ENCODE peak calls at places on chromosomes 12 and 14, in eight cellular contexts. One of them, this sample, is unnamed.

GRCh38 chr14:35155962-35156361 is 33.6 kb downstream of the PRORP start:
- DNase-seq in coronary artery: no peak
- DNase-seq in PC-9: no peak
- DNase-seq in pancreas: no peak
- DNase-seq in AG04450: peak; percentile 15
- DNase-seq in GM12865: peak; percentile 59
- DNase-seq in heart right ventricle: no peak
- DNase-seq in MM.1S: no peak
- DNase-seq in this sample: no peak

GRCh38 chr14:75373133-75373532 is 54.7 kb upstream of the JDP2 start:
- DNase-seq in coronary artery: no peak
- DNase-seq in PC-9: no peak
- DNase-seq in pancreas: no peak
- DNase-seq in AG04450: no peak
- DNase-seq in GM12865: no peak
- DNase-seq in heart right ventricle: no peak
- DNase-seq in MM.1S: no peak
- DNase-seq in this sample: no peak

GRCh38 chr14:69346710-69347109 is 51.4 kb downstream of the ERH start:
- DNase-seq in coronary artery: no peak
- DNase-seq in PC-9: no peak
- DNase-seq in pancreas: peak; percentile 42
- DNase-seq in AG04450: no peak
- DNase-seq in GM12865: no peak
- DNase-seq in heart right ventricle: peak; percentile 24
- DNase-seq in MM.1S: no peak
- DNase-seq in this sample: no peak

GRCh38 chr12:71551529-71551928 is 111.9 kb downstream of the LGR5 start:
- DNase-seq in coronary artery: no peak
- DNase-seq in PC-9: no peak
- DNase-seq in pancreas: no peak
- DNase-seq in AG04450: no peak
- DNase-seq in GM12865: no peak
- DNase-seq in heart right ventricle: no peak
- DNase-seq in MM.1S: no peak
- DNase-seq in this sample: peak; percentile 20

GRCh38 chr12:62711626-62712305 is 223.2 kb downstream of the PPM1H start:
- DNase-seq in coronary artery: no peak
- DNase-seq in PC-9: no peak
- DNase-seq in pancreas: no peak
- DNase-seq in AG04450: no peak
- DNase-seq in GM12865: no peak
- DNase-seq in heart right ventricle: no peak
- DNase-seq in MM.1S: no peak
- DNase-seq in this sample: no peak

GRCh38 chr14:62691613-62692489 is 353.4 kb downstream of the KCNH5 start:
- DNase-seq in coronary artery: no peak
- DNase-seq in PC-9: peak; percentile 95
- DNase-seq in pancreas: peak; percentile 41
- DNase-seq in AG04450: peak; percentile 88
- DNase-seq in GM12865: no peak
- DNase-seq in heart right ventricle: no peak
- DNase-seq in MM.1S: no peak
- DNase-seq in this sample: peak; percentile 25

GRCh38 chr12:92145481-92145730 is 240 bp downstream of the BTG1 start:
- DNase-seq in coronary artery: peak; percentile 77
- DNase-seq in PC-9: no peak
- DNase-seq in pancreas: no peak
- DNase-seq in AG04450: no peak
- DNase-seq in GM12865: no peak
- DNase-seq in heart right ventricle: no peak
- DNase-seq in MM.1S: no peak
- DNase-seq in this sample: no peak

GRCh38 chr12:89259831-89260230 is 92.5 kb downstream of the DUSP6 start:
- DNase-seq in coronary artery: no peak
- DNase-seq in PC-9: no peak
- DNase-seq in pancreas: no peak
- DNase-seq in AG04450: no peak
- DNase-seq in GM12865: no peak
- DNase-seq in heart right ventricle: no peak
- DNase-seq in MM.1S: no peak
- DNase-seq in this sample: no peak

GRCh38 chr14:29926228-29926627 is 1.4 kb downstream of the PRKD1 start:
- DNase-seq in coronary artery: no peak
- DNase-seq in PC-9: no peak
- DNase-seq in pancreas: no peak
- DNase-seq in AG04450: no peak
- DNase-seq in GM12865: no peak
- DNase-seq in heart right ventricle: no peak
- DNase-seq in MM.1S: no peak
- DNase-seq in this sample: no peak

GRCh38 chr12:116532428-116532827 is 26.8 kb upstream of the MAP1LC3B2 start:
- DNase-seq in coronary artery: no peak
- DNase-seq in PC-9: no peak
- DNase-seq in pancreas: no peak
- DNase-seq in AG04450: no peak
- DNase-seq in GM12865: no peak
- DNase-seq in heart right ventricle: no peak
- DNase-seq in MM.1S: no peak
- DNase-seq in this sample: no peak

GRCh38 chr12:116528067-116528466 is 31.1 kb upstream of the MAP1LC3B2 start:
- DNase-seq in coronary artery: no peak
- DNase-seq in PC-9: peak; percentile 95
- DNase-seq in pancreas: no peak
- DNase-seq in AG04450: no peak
- DNase-seq in GM12865: no peak
- DNase-seq in heart right ventricle: no peak
- DNase-seq in MM.1S: no peak
- DNase-seq in this sample: peak; percentile 71

GRCh38 chr12:116529686-116530085 is 29.5 kb upstream of the MAP1LC3B2 start:
- DNase-seq in coronary artery: no peak
- DNase-seq in PC-9: no peak
- DNase-seq in pancreas: no peak
- DNase-seq in AG04450: no peak
- DNase-seq in GM12865: no peak
- DNase-seq in heart right ventricle: no peak
- DNase-seq in MM.1S: no peak
- DNase-seq in this sample: no peak

GRCh38 chr12:116528498-116528897 is 30.7 kb upstream of the MAP1LC3B2 start:
- DNase-seq in coronary artery: no peak
- DNase-seq in PC-9: peak; percentile 43
- DNase-seq in pancreas: no peak
- DNase-seq in AG04450: no peak
- DNase-seq in GM12865: no peak
- DNase-seq in heart right ventricle: no peak
- DNase-seq in MM.1S: no peak
- DNase-seq in this sample: no peak

DNA sequence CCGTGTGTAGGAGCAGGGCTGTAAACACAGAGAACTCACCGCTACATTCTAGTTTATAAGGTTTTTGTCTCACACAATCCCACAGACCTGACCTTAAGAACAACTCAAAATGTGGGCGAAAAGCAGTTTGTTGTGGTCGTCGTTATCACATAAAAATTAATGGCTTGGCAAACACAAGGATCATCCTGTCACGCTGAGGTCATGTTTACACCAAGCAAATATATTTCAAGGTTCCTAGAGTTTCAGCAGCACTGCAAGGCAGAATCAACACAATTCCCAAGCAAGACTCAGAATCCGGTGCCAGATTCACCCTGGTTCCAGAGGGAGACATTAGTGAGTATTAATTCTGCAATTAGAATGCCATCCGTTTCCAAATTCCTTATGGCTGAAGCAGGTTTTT is 30.1 kb upstream of the MAP1LC3B2 start:
- DNase-seq in coronary artery: no peak
- DNase-seq in PC-9: peak; percentile 90
- DNase-seq in pancreas: no peak
- DNase-seq in AG04450: no peak
- DNase-seq in GM12865: no peak
- DNase-seq in heart right ventricle: no peak
- DNase-seq in MM.1S: no peak
- DNase-seq in this sample: peak; percentile 82
- H3K4me3 ChIP-seq in coronary artery: no peak overlapping the region
- H3K4me3 ChIP-seq in PC-9: no peak overlapping the region
- H3K4me3 ChIP-seq in pancreas: no peak overlapping the region
- H3K4me3 ChIP-seq in AG04450: no peak overlapping the region
- H3K4me3 ChIP-seq in GM12865: no peak overlapping the region
- H3K4me3 ChIP-seq in heart right ventricle: no peak overlapping the region
- H3K4me3 ChIP-seq in MM.1S: no peak overlapping the region
- H3K4me3 ChIP-seq in this sample: no peak overlapping the region

DNA sequence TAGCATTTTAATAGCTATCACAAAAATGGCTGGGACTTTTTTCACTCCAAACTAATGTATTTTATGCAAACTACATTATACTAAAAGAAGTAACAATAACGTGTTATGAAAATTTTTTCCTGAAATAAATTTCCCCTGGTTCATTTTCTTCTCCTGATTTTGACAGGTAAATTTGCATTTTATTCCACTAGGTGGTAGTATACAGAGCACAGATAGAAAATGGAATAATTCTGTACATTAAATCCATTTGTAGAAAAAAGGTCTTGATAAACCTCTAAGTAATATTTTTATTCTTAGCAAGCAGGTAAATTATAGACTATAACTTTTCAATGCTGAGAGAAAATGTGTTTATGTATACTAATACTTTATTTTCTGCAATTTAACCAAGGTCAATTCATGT is 96.5 kb downstream of the BCAT1 start:
- DNase-seq in coronary artery: no peak
- DNase-seq in PC-9: no peak
- DNase-seq in pancreas: no peak
- DNase-seq in AG04450: no peak
- DNase-seq in GM12865: no peak
- DNase-seq in heart right ventricle: no peak
- DNase-seq in MM.1S: peak; percentile 13
- DNase-seq in this sample: no peak
- TF ChIP-seq CTCF in coronary artery: no peak
- TF ChIP-seq CTCF in PC-9: peak; percentile 56
- TF ChIP-seq CTCF in pancreas: peak; percentile 29
- TF ChIP-seq CTCF in AG04450: peak; percentile 42
- TF ChIP-seq CTCF in GM12865: peak; percentile 4
- TF ChIP-seq CTCF in heart right ventricle: no peak
- TF ChIP-seq CTCF in MM.1S: peak; percentile 52
- TF ChIP-seq CTCF in this sample: peak; percentile 14

DNA sequence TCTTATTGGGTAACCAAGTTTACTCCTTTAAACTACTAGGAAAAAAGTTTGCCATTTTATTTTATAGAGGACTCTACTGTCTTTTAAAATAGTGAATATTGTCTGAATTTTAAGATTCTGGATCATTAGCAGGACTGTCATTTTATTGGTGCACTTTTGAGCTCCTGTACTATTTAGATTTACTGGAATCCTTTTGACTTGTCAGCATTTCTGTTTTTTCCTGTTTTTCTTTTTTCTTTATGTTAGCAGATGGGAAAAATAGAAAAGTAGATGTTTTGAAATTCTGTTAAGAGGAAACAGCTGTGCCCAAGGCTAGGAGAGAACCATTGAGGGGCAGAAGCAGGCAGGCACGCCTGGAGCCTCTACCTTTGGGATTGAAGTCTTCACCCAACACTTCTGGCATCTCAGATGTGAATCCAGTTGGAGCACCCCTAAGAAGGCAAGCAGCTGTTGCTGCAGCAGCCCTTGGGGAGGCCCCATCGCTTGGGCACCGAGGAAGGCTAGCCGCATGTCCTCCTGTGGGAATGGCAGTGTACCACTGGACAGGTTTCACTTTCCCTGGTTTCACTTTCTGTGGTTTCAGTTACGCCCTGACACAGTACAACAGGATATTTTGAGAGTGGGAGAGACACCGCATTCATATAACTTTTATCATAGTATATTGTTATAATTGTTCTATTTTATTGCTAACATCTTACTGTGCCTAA is 11.5 kb downstream of the RIMKLB start:
- DNase-seq in coronary artery: no peak
- DNase-seq in PC-9: no peak
- DNase-seq in pancreas: no peak
- DNase-seq in AG04450: no peak
- DNase-seq in GM12865: peak; percentile 18
- DNase-seq in heart right ventricle: peak; percentile 29
- DNase-seq in MM.1S: no peak
- DNase-seq in this sample: no peak
- H3K4me3 ChIP-seq in coronary artery: peak overlapping the region; percentile 68
- H3K4me3 ChIP-seq in PC-9: no peak overlapping the region
- H3K4me3 ChIP-seq in pancreas: peak overlapping the region; percentile 1
- H3K4me3 ChIP-seq in AG04450: no peak overlapping the region
- H3K4me3 ChIP-seq in GM12865: no peak overlapping the region
- H3K4me3 ChIP-seq in heart right ventricle: peak overlapping the region; percentile 47
- H3K4me3 ChIP-seq in MM.1S: no peak overlapping the region
- H3K4me3 ChIP-seq in this sample: no peak overlapping the region

GRCh38 chr12:32541754-32542374 is 137.2 kb upstream of the DNM1L start:
- DNase-seq in coronary artery: no peak
- DNase-seq in PC-9: peak; percentile 86
- DNase-seq in pancreas: no peak
- DNase-seq in AG04450: no peak
- DNase-seq in GM12865: no peak
- DNase-seq in heart right ventricle: no peak
- DNase-seq in MM.1S: no peak
- DNase-seq in this sample: no peak

GRCh38 chr12:32546272-32546671 is 132.8 kb upstream of the DNM1L start:
- DNase-seq in coronary artery: no peak
- DNase-seq in PC-9: no peak
- DNase-seq in pancreas: no peak
- DNase-seq in AG04450: no peak
- DNase-seq in GM12865: no peak
- DNase-seq in heart right ventricle: no peak
- DNase-seq in MM.1S: no peak
- DNase-seq in this sample: no peak

GRCh38 chr12:32544893-32545292 is 134.2 kb upstream of the DNM1L start:
- DNase-seq in coronary artery: no peak
- DNase-seq in PC-9: no peak
- DNase-seq in pancreas: no peak
- DNase-seq in AG04450: no peak
- DNase-seq in GM12865: no peak
- DNase-seq in heart right ventricle: no peak
- DNase-seq in MM.1S: no peak
- DNase-seq in this sample: no peak

GRCh38 chr12:32545413-32545970 is 133.6 kb upstream of the DNM1L start:
- DNase-seq in coronary artery: no peak
- DNase-seq in PC-9: no peak
- DNase-seq in pancreas: no peak
- DNase-seq in AG04450: no peak
- DNase-seq in GM12865: no peak
- DNase-seq in heart right ventricle: no peak
- DNase-seq in MM.1S: no peak
- DNase-seq in this sample: no peak

DNA sequence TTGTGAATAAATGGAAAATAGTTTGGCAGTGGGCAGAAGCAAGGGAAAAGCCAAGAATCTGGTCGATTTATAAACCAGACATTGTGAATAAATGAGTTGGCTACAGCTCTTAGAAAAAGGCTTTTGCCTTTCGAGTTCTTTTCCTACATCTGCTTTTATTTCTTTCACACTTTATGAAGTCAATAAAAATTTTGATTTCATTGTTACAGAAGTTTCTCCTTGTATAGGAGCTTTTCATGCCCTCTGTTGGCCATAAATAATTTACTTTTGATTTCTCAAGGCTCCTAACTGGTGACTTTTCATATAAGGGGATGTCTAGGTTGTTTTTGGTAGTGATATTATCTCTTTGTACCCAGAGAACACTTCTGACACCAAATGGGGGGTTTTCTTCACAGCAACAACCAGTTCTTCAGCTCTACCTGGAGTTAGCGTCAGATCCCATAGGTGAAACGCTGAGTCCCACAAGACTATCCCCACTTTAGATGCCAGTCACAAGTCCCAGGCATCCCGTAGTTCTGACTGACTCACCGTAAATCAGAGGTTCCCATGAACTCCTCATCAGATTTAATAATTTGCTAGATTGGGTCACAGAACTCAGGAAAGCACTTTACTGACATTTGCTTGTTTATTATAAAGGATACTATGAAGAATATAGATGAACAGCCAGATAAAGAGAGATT is 136.4 kb upstream of the DNM1L start:
- DNase-seq in coronary artery: no peak
- DNase-seq in PC-9: no peak
- DNase-seq in pancreas: no peak
- DNase-seq in AG04450: no peak
- DNase-seq in GM12865: no peak
- DNase-seq in heart right ventricle: no peak
- DNase-seq in MM.1S: no peak
- DNase-seq in this sample: no peak
- TF ChIP-seq CTCF in coronary artery: no peak
- TF ChIP-seq CTCF in PC-9: no peak
- TF ChIP-seq CTCF in pancreas: no peak
- TF ChIP-seq CTCF in AG04450: no peak
- TF ChIP-seq CTCF in GM12865: no peak
- TF ChIP-seq CTCF in heart right ventricle: no peak
- TF ChIP-seq CTCF in MM.1S: no peak
- TF ChIP-seq CTCF in this sample: no peak

This sample was measured in AG09309.